ENCODE peak calls at places on chromosome 12, in four cellular contexts. One of them, this sample, is unnamed.

GRCh38 chr12:1776139-1776975 is 44.0 kb upstream of the LRTM2 start:
- DNase-seq in HepG2: no peak
- DNase-seq in K562: no peak
- DNase-seq in GM12878: no peak
- DNase-seq in this sample: no peak

GRCh38 chr12:48165089-48166031 is 8.0 kb upstream of the ASB8 start:
- DNase-seq in K562: peak; percentile 62
- DNase-seq in HepG2: peak; percentile 44
- DNase-seq in GM12878: peak; percentile 45
- DNase-seq in this sample: no peak

GRCh38 chr12:82625523-82625922 is 61.2 kb upstream of the TMTC2 start:
- DNase-seq in K562: no peak
- DNase-seq in GM12878: no peak
- DNase-seq in HepG2: no peak
- DNase-seq in this sample: no peak

GRCh38 chr12:62640910-62641448 is 174.4 kb downstream of the MON2 start:
- DNase-seq in HepG2: no peak
- DNase-seq in K562: no peak
- DNase-seq in GM12878: peak; percentile 27
- DNase-seq in this sample: no peak

GRCh38 chr12:88472775-88473174 is 107.5 kb downstream of the KITLG start:
- DNase-seq in K562: no peak
- DNase-seq in HepG2: no peak
- DNase-seq in GM12878: no peak
- DNase-seq in this sample: no peak

GRCh38 chr12:132243596-132244289 is 85.6 kb downstream of the GALNT9 start:
- DNase-seq in GM12878: no peak
- DNase-seq in HepG2: peak; percentile 6
- DNase-seq in K562: no peak
- DNase-seq in this sample: no peak

GRCh38 chr12:19692091-19692490 is 252.8 kb downstream of the AEBP2 start:
- DNase-seq in HepG2: no peak
- DNase-seq in K562: no peak
- DNase-seq in GM12878: no peak
- DNase-seq in this sample: no peak

GRCh38 chr12:55955800-55956508 is 9.9 kb downstream of the PMEL start:
- DNase-seq in K562: peak; percentile 80
- DNase-seq in HepG2: peak; percentile 48
- DNase-seq in GM12878: no peak
- DNase-seq in this sample: no peak

GRCh38 chr12:127162902-127163301 is 1104.1 kb upstream of the TMEM132C start:
- DNase-seq in HepG2: no peak
- DNase-seq in GM12878: peak; percentile 16
- DNase-seq in K562: peak; percentile 22
- DNase-seq in this sample: no peak

GRCh38 chr12:49188205-49188915 is 520 bp downstream of the TUBA1A start:
- DNase-seq in K562: peak; percentile 62
- DNase-seq in GM12878: no peak
- DNase-seq in HepG2: peak; percentile 11
- DNase-seq in this sample: no peak

GRCh38 chr12:115227137-115227615 is 543.2 kb upstream of the TBX3 start:
- DNase-seq in GM12878: no peak
- DNase-seq in HepG2: peak; percentile 80
- DNase-seq in K562: no peak
- DNase-seq in this sample: no peak

GRCh38 chr12:41277019-41277770 is 89.1 kb downstream of the PDZRN4 start:
- DNase-seq in K562: peak; percentile 13
- DNase-seq in HepG2: peak; percentile 26
- DNase-seq in GM12878: no peak
- DNase-seq in this sample: no peak

GRCh38 chr12:120196363-120196762 is 1.8 kb upstream of the GCN1 start:
- DNase-seq in K562: no peak
- DNase-seq in GM12878: no peak
- DNase-seq in HepG2: no peak
- DNase-seq in this sample: no peak

GRCh38 chr12:66232258-66232657 is 43.2 kb downstream of the IRAK3 start:
- DNase-seq in HepG2: no peak
- DNase-seq in GM12878: no peak
- DNase-seq in K562: no peak
- DNase-seq in this sample: no peak

GRCh38 chr12:52527121-52527800 is 7.1 kb upstream of the KRT5 start:
- DNase-seq in K562: no peak
- DNase-seq in GM12878: no peak
- DNase-seq in HepG2: no peak
- DNase-seq in this sample: peak; percentile 17

GRCh38 chr12:100995201-100995600 is 200.6 kb downstream of the ANO4 start:
- DNase-seq in HepG2: no peak
- DNase-seq in K562: no peak
- DNase-seq in GM12878: no peak
- DNase-seq in this sample: no peak

GRCh38 chr12:80892597-80893445 is 44.9 kb downstream of the LIN7A start:
- DNase-seq in HepG2: no peak
- DNase-seq in GM12878: peak; percentile 9
- DNase-seq in K562: no peak
- DNase-seq in this sample: no peak

GRCh38 chr12:79260923-79261322 is 396.3 kb downstream of the SYT1 start:
- DNase-seq in GM12878: no peak
- DNase-seq in K562: no peak
- DNase-seq in HepG2: no peak
- DNase-seq in this sample: no peak

GRCh38 chr12:23433121-23433520 is 516.3 kb downstream of the SOX5 start:
- DNase-seq in K562: no peak
- DNase-seq in HepG2: no peak
- DNase-seq in GM12878: no peak
- DNase-seq in this sample: no peak

GRCh38 chr12:27486986-27487385 is 37.0 kb upstream of the PPFIBP1 start:
- DNase-seq in GM12878: no peak
- DNase-seq in K562: no peak
- DNase-seq in HepG2: no peak
- DNase-seq in this sample: no peak

GRCh38 chr12:120466560-120467315 is 2.8 kb downstream of the SRSF9 start:
- DNase-seq in K562: no peak
- DNase-seq in GM12878: no peak
- DNase-seq in HepG2: peak; percentile 27
- DNase-seq in this sample: no peak

GRCh38 chr12:4962539-4963486 is 53.1 kb downstream of the KCNA1 start:
- DNase-seq in GM12878: no peak
- DNase-seq in K562: no peak
- DNase-seq in HepG2: no peak
- DNase-seq in this sample: no peak

GRCh38 chr12:96015672-96016071 is 19.5 kb upstream of the HAL start:
- DNase-seq in K562: no peak
- DNase-seq in HepG2: no peak
- DNase-seq in GM12878: no peak
- DNase-seq in this sample: no peak

GRCh38 chr12:97223419-97223818 is 239.2 kb upstream of the RMST start:
- DNase-seq in K562: no peak
- DNase-seq in GM12878: peak; percentile 11
- DNase-seq in HepG2: no peak
- DNase-seq in this sample: no peak

GRCh38 chr12:118055144-118055557 is 5.8 kb downstream of the WSB2 start:
- DNase-seq in HepG2: peak; percentile 68
- DNase-seq in K562: peak; percentile 46
- DNase-seq in GM12878: no peak
- DNase-seq in this sample: peak; percentile 79

GRCh38 chr12:87775051-87775450 is 254.2 kb downstream of the C12orf50 start:
- DNase-seq in K562: no peak
- DNase-seq in HepG2: no peak
- DNase-seq in GM12878: no peak
- DNase-seq in this sample: no peak

DNA sequence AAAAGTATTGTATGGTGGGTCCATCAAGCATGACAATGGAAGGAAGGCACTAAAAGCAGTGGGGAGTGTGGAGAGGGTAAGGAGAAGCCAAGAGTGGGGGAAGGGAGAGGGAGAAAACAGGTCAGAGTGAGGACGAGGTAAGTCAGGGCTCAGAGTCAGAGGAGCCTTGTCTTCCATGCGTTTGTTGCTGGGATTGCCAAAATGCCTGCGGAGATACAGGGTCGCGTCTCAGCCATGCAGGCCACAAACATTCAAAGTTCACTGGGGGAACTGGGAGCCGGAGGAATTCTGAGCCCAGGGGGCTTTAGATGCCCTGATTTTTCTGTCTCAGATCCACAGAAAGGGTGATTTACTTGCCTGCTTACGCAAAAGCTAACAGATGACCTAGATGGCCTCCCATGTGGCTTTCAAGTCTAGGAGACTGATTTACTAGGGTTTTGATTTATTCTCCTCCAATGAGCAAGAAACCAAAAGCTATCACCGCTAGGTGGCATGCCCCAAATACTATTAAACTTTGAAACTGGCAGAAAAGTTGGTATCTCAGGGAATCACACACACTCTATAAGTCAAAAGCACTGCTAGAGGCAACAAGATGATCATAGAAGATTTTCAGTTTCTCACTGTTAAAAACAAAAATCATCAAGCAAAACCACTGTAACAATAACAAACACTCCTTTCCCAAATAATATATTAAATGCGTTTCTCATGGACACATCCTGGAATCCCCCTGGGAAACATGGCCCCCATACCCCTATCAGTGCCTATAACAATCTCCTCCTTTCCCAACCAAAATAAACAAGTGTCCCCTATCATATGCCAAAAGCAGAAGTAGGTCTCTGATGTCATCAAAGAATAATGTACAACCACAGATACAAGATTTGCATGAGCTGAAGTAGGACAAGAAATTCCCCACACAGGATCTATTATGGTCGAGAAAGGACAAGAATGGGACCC is 26.6 kb upstream of the MDM1 start:
- DNase-seq in K562: peak; percentile 31
- DNase-seq in GM12878: peak; percentile 74
- DNase-seq in HepG2: peak; percentile 57
- DNase-seq in this sample: peak; percentile 51
- TF ChIP-seq CBX5 in K562: no peak
- TF ChIP-seq CBX5 in GM12878: peak; percentile 59
- TF ChIP-seq CBX5 in HepG2: no peak
- TF ChIP-seq CBX5 in this sample: no peak

DNA sequence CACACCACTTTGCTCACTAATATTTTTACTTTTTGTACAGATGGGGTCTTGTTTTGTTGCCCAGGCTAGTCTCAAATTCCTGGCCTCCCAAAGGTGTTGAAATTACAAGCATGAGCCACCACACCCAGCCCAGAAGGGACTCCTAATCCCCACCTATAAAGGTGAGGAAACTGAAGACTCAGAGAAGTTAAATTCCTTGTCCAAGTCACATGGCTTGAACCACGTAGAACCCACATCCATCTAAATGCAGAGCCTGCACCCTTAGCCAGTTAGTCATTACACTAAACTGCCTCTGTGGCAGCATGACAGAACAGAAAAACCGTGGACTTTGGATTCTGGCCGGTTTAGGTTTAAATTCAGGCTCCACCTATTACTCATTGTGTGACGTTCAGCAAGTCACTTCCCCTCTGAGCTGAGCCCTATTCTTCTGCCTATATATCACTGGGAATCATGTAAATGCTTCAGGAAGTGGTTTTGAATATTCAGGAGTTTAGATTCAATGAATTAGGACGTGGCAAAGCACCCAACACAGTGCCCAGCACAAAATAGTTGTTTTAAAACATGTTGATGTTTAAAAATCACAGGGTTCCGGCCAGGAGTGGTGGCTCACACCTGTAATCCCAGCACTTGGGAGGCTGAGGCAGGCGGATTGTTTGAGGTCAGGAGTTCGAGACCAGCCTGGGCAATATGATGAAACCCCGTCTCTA is 3.0 kb upstream of the CORO1C start:
- DNase-seq in GM12878: peak; percentile 42
- DNase-seq in K562: no peak
- DNase-seq in HepG2: peak; percentile 98
- DNase-seq in this sample: no peak
- TF ChIP-seq CBX5 in GM12878: no peak
- TF ChIP-seq CBX5 in K562: no peak
- TF ChIP-seq CBX5 in HepG2: no peak
- TF ChIP-seq CBX5 in this sample: no peak

DNA sequence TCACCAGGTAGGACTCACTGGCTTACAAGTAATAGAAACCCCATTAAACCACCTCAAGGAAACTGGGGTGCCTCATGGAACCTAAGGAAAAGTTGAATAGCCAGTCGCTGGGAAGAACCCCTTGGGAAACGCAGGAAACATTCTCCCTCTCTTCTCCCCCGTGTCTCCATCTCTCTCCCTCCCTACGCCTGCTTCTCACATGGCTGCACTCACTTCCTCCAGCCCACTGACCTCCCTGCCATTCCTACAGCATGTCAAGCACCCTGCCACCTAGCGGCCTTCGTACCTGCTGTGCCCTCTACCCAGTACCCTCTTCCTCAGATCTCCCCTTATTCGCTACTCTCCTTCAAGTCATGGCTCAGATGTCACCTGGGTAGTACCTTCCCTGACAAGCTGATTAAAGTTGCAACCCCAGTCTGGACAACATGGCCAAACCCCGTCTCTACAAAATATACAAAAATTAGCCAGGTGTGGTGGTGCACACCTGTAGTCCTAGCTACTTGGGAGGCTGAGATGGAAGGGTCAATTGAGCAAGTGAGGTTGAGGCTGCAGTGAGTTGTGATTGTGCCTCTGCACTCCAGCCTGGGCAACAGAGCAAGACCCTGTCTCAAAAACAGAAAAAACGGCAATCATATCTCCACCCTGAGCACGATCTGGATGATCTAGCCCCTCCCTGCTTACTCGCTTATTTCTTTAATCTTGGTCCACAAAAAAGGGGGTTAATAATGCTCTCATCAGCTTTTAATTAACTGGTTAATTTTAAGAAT is 6.4 kb upstream of the DTX1 start:
- DNase-seq in K562: no peak
- DNase-seq in HepG2: peak; percentile 29
- DNase-seq in GM12878: no peak
- DNase-seq in this sample: peak; percentile 72
- TF ChIP-seq CBX5 in K562: no peak
- TF ChIP-seq CBX5 in HepG2: no peak
- TF ChIP-seq CBX5 in GM12878: no peak
- TF ChIP-seq CBX5 in this sample: no peak

GRCh38 chr12:108619369-108620160 is 14.1 kb downstream of the SELPLG start:
- DNase-seq in GM12878: no peak
- DNase-seq in K562: no peak
- DNase-seq in HepG2: no peak
- DNase-seq in this sample: no peak

GRCh38 chr12:108622425-108622824 is 11.3 kb downstream of the SELPLG start:
- DNase-seq in HepG2: peak; percentile 49
- DNase-seq in GM12878: no peak
- DNase-seq in K562: peak; percentile 47
- DNase-seq in this sample: no peak

GRCh38 chr12:108622921-108623514 is 10.7 kb downstream of the SELPLG start:
- DNase-seq in GM12878: no peak
- DNase-seq in HepG2: no peak
- DNase-seq in K562: no peak
- DNase-seq in this sample: no peak

GRCh38 chr12:108620236-108620879 is 13.3 kb downstream of the SELPLG start:
- DNase-seq in K562: no peak
- DNase-seq in HepG2: peak; percentile 71
- DNase-seq in GM12878: no peak
- DNase-seq in this sample: no peak

DNA sequence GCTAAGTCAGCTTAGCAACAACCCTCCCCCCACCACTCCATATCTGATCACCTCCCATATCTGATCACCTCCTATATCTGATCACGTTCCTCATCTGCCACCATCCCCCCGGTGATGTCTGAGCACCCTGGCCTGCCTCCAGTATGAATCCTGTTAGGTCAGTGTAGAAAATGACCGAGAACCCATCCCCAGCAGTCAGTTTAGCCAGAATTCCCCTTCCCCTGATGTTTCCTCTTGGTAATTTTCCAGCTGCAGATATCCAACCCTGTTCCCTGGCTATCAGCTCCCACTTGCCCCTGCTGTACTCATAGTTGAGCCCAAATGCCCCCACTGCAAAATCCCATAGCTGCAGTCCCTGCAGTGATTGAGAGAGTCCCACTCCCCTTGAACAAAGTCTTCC is 12.5 kb downstream of the SELPLG start:
- DNase-seq in GM12878: no peak
- DNase-seq in HepG2: no peak
- DNase-seq in K562: no peak
- DNase-seq in this sample: no peak
- TF ChIP-seq CBX5 in GM12878: no peak
- TF ChIP-seq CBX5 in HepG2: no peak
- TF ChIP-seq CBX5 in K562: no peak
- TF ChIP-seq CBX5 in this sample: no peak